ENCODE peak calls at places on chromosomes 12 and 14, in five cellular contexts. D, G, Q, N and T are unnamed samples.
A peak's percentile ranks its signal among the peaks of the same experiment; 100 is the strongest.

GRCh38 chr12:132593938-132594358 is 16.4 kb downstream of the LRCOL1 start:
- DNase-seq in Q (peak; percentile 80), D (peak; percentile 98), N (peak; percentile 86), G (peak; percentile 93), T (peak; percentile 96)

GRCh38 chr12:119354187-119354586 is 19.7 kb downstream of the CCDC60 start:
- DNase-seq in D (no peak), Q (no peak), G (no peak), N (no peak), T (no peak)

GRCh38 chr14:79543966-79544365 is 667.3 kb downstream of the DIO2 start:
- DNase-seq in N (peak; percentile 59), D (no peak), Q (no peak), G (no peak), T (peak; percentile 55)

GRCh38 chr12:1776139-1776975 is 44.0 kb upstream of the LRTM2 start:
- DNase-seq in D (no peak), G (no peak), N (peak; percentile 62), Q (no peak), T (peak; percentile 89)

GRCh38 chr14:102859911-102860310 is 62.6 kb upstream of the AMN start:
- DNase-seq in D (no peak), G (no peak), N (no peak), Q (no peak), T (no peak)

GRCh38 chr12:54207539-54208267 is 18.9 kb upstream of the SMUG1 start:
- DNase-seq in Q (peak; percentile 66), G (peak; percentile 96), N (peak; percentile 55), D (peak; percentile 92), T (peak; percentile 80)

GRCh38 chr12:77325505-77325904 is 260.1 kb upstream of the E2F7 start:
- DNase-seq in D (peak; percentile 9), Q (no peak), G (peak; percentile 87), N (no peak), T (no peak)

GRCh38 chr14:103118019-103118662 is 5.1 kb upstream of the TNFAIP2 start:
- DNase-seq in D (no peak), Q (peak; percentile 73), N (peak; percentile 64), G (no peak), T (no peak)

GRCh38 chr12:91954326-91954725 is 191.3 kb downstream of the BTG1 start:
- DNase-seq in Q (no peak), G (no peak), D (no peak), N (no peak), T (no peak)

GRCh38 chr14:65496178-65496993 is 83.9 kb downstream of the FUT8 start:
- DNase-seq in D (no peak), Q (no peak), N (peak; percentile 39), G (no peak), T (no peak)

GRCh38 chr12:84822541-84822940 is 90.1 kb downstream of the SLC6A15 start:
- DNase-seq in G (no peak), N (no peak), D (no peak), Q (no peak), T (no peak)

GRCh38 chr12:132486168-132486567 is 3.8 kb upstream of the FBRSL1 start:
- DNase-seq in Q (no peak), N (no peak), G (no peak), D (no peak), T (no peak)

GRCh38 chr12:132524405-132524804 is 34.5 kb downstream of the FBRSL1 start:
- DNase-seq in D (peak; percentile 98), N (no peak), G (peak; percentile 90), Q (no peak), T (peak; percentile 97)

GRCh38 chr14:29584992-29585391 is 342.7 kb downstream of the PRKD1 start:
- DNase-seq in D (peak; percentile 38), N (peak; percentile 91), Q (peak; percentile 81), G (no peak), T (peak; percentile 70)

DNA sequence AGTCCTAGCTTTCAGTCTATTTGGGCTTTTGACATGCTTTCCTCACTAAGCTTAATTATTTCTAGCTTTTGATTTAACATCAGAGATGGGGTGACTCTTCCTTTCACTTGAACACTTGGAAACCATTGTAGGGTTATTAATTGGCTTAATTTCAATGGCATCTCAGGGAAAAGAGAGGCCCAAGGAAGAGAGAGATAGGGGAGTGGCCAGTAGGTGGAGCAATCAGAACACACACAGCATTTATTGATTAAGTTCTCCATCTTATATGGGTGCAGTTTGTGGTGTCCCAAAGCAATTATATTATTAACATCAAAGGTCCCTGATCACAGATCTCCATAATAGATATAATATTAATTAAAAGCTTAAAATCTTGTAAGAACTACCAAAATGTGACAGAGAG is 1466.1 kb upstream of the SEL1L start:
- DNase-seq in N (no peak), Q (no peak), D (no peak), G (no peak), T (peak; percentile 41)
- TF ChIP-seq CTCF in N (no peak), Q (no peak), D (no peak), G (no peak), T (peak; percentile 34)

GRCh38 chr14:51978566-51979398 is 10.6 kb upstream of the RTRAF start:
- DNase-seq in N (peak; percentile 89), G (peak; percentile 96), Q (peak; percentile 80), D (peak; percentile 80), T (peak; percentile 80)

GRCh38 chr14:51981218-51981854 is 8.0 kb upstream of the RTRAF start:
- DNase-seq in D (no peak), G (no peak), Q (no peak), N (no peak), T (no peak)

GRCh38 chr14:51977075-51977474 is 12.3 kb upstream of the RTRAF start:
- DNase-seq in Q (no peak), N (peak; percentile 52), G (no peak), D (no peak), T (no peak)

DNA sequence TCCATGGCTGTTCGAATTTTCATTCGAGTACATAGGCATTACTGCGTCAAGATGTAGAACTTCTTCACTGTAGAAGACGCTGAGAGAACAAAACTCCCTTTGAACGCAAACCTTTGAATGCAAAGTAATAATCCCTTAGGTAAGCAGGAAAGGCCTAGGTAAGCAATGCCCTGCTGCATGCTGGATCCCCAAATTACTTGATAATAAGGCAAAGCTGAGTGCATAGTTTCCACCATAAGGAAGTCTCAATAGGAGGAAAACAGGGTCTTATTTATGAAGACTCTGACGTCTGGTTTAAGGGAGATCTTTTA is 10.0 kb upstream of the RTRAF start:
- DNase-seq in G (no peak), Q (no peak), N (no peak), D (no peak), T (no peak)
- TF ChIP-seq CTCF in G (no peak), Q (no peak), N (no peak), D (no peak), T (no peak)

GRCh38 chr12:107670999-107671643 is 14.5 kb upstream of the PWP1 start:
- DNase-seq in D (peak; percentile 38), Q (peak; percentile 54), G (no peak), N (peak; percentile 31), T (peak; percentile 60)
- TF ChIP-seq CTCF in D (peak; percentile 23), Q (peak; percentile 76), G (no peak), N (peak; percentile 66), T (peak; percentile 44)

DNA sequence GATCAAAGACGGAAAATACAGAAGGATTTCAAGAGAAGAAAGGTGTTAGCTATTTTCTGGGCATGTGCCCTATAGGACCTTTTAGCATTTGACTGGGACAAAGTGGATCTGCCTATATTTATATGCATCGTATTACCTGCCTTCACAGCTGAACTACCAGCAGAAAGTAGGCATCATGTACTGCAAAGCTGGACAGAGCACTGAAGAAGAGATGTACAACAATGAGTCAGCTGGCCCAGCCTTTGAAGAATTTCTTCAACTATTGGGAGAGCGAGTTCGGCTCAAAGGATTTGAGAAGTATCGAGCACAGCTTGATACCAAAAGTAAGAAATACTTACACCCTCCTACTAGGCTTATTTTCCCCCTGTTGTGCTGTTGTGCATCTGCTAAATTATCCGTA is 282.0 kb upstream of the RGS6 start:
- DNase-seq in D (no peak), N (no peak), Q (no peak), G (no peak), T (no peak)
- TF ChIP-seq CTCF in D (no peak), N (no peak), Q (no peak), G (no peak), T (no peak)